ENCODE peak calls at places on chromosomes 11 and 22, in four cellular contexts. U is GM23248, K is heart right ventricle, W is uterus. G is an unnamed sample.

GRCh38 chr22:45584121-45584570 is 81.5 kb downstream of the FBLN1 start:
- DNase-seq in U (peak; percentile 53), K (no peak), W (no peak), G (no peak)

GRCh38 chr11:62910141-62910882 is 10.9 kb downstream of the CHRM1 start:
- DNase-seq in K (no peak), W (no peak), U (no peak), G (no peak)

GRCh38 chr11:65849366-65849765 is 8.6 kb downstream of the CFL1 start:
- DNase-seq in W (no peak), K (no peak), U (no peak), G (no peak)

GRCh38 chr11:17803751-17804334 is 69.3 kb downstream of the KCNC1 start:
- DNase-seq in K (no peak), W (no peak), U (no peak), G (no peak)

GRCh38 chr11:32427616-32427934 is 7.8 kb downstream of the WT1 start:
- DNase-seq in U (no peak), K (no peak), W (no peak), G (no peak)

GRCh38 chr11:16805942-16806341 is 67.5 kb downstream of the C11orf58 start:
- DNase-seq in W (no peak), U (peak; percentile 29), K (no peak), G (no peak)

GRCh38 chr11:36463781-36464180 is 46.3 kb downstream of the TRAF6 start:
- DNase-seq in W (no peak), K (no peak), U (no peak), G (no peak)

GRCh38 chr11:112847568-112847967 is 113.7 kb upstream of the NCAM1 start:
- DNase-seq in W (no peak), K (no peak), U (no peak), G (no peak)

GRCh38 chr22:36538529-36538928 is 9.6 kb upstream of the EIF3D start:
- DNase-seq in W (no peak), K (no peak), U (no peak), G (no peak)

GRCh38 chr11:2930705-2931415 is 1.6 kb upstream of the PHLDA2 start:
- DNase-seq in U (peak; percentile 48), W (no peak), K (peak; percentile 44), G (peak; percentile 75)

GRCh38 chr22:32562396-32562795 is 87.8 kb downstream of the FBXO7 start:
- DNase-seq in U (peak; percentile 38), K (peak; percentile 28), W (no peak), G (no peak)

GRCh38 chr11:100593321-100593720 is 93.8 kb upstream of the ARHGAP42 start:
- DNase-seq in K (no peak), W (no peak), U (no peak), G (no peak)

GRCh38 chr22:45603631-45604030 is 68.0 kb upstream of the ATXN10 start:
- DNase-seq in K (no peak), U (peak; percentile 28), W (no peak), G (no peak)

GRCh38 chr22:31039393-31039792 is 41.7 kb upstream of the SMTN start:
- DNase-seq in U (peak; percentile 87), W (peak; percentile 78), K (peak; percentile 47), G (no peak)

GRCh38 chr11:7098235-7098832 is 9.5 kb downstream of the RBMXL2 start:
- DNase-seq in W (no peak), K (no peak), U (peak; percentile 64), G (no peak)

GRCh38 chr22:43697894-43698293 is 114.2 kb downstream of the EFCAB6 start:
- DNase-seq in W (no peak), K (no peak), U (no peak), G (no peak)

GRCh38 chr22:33803371-33803770 is 116.9 kb downstream of the LARGE1 start:
- DNase-seq in K (no peak), W (peak; percentile 65), U (peak; percentile 98), G (no peak)

GRCh38 chr11:69292221-69292648 is 1.7 kb upstream of the MYEOV start:
- DNase-seq in U (peak; percentile 33), W (no peak), K (no peak), G (peak; percentile 52)

GRCh38 chr22:19393704-19394103 is 37.8 kb downstream of the HIRA start:
- DNase-seq in K (no peak), W (no peak), U (no peak), G (no peak)

GRCh38 chr22:44521326-44521725 is 23.3 kb upstream of the RTL6 start:
- DNase-seq in U (no peak), W (no peak), K (no peak), G (no peak)

GRCh38 chr11:26021026-26021425 is 310.9 kb upstream of the ANO3 start:
- DNase-seq in W (no peak), K (no peak), U (no peak), G (no peak)

GRCh38 chr11:120660024-120660565 is 148.5 kb downstream of the GRIK4 start:
- DNase-seq in K (no peak), U (peak; percentile 62), W (no peak), G (peak; percentile 81)

GRCh38 chr11:429931-430456 is 11.8 kb downstream of the ANO9 start:
- DNase-seq in W (no peak), U (no peak), K (no peak), G (no peak)

GRCh38 chr11:93541884-93542752 is 1.1 kb downstream of the SMCO4 start:
- DNase-seq in W (peak; percentile 51), U (peak; percentile 75), K (peak; percentile 45), G (peak; percentile 6)

GRCh38 chr22:45834241-45834640 is 142.7 kb downstream of the WNT7B start:
- DNase-seq in W (no peak), K (no peak), U (no peak), G (no peak)

GRCh38 chr11:62921573-62922188 is 518 bp upstream of the CHRM1 start:
- DNase-seq in U (peak; percentile 78), K (no peak), W (no peak), G (no peak)

GRCh38 chr22:41598081-41598480 is 8.4 kb upstream of the PMM1 start:
- DNase-seq in W (no peak), U (peak; percentile 91), K (no peak), G (no peak)

GRCh38 chr11:15127341-15127740 is 12.6 kb downstream of the INSC start:
- DNase-seq in U (peak; percentile 91), K (no peak), W (no peak), G (no peak)

DNA sequence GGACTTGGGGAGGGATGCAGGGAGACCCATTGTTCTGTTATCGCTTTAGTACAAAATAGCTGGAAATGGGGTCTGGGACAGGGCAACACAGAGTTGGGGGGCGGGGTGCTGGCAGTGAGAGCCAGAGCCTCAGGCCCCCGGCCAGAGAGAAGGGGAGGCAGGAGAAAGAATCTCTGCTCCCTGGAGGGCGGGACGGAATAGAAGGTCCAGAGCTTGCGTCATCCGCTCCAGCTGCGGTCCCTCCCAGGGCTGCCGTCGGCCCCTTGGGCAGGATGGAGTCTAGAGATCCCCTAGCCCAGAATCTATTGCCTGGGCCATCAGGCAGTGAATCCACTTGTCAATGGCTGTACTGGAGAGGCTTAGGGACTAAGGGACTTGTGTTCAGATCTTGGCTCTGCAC is 5.0 kb downstream of the TP53I11 start:
- DNase-seq in W (no peak), K (peak; percentile 82), U (no peak), G (no peak)
- H3K4me1 ChIP-seq in W (no peaks in the 10 kb centered on the region), K (peaks cover 73% of the 10 kb centered on the region), U (no peaks in the 10 kb centered on the region), G (no peaks in the 10 kb centered on the region)

DNA sequence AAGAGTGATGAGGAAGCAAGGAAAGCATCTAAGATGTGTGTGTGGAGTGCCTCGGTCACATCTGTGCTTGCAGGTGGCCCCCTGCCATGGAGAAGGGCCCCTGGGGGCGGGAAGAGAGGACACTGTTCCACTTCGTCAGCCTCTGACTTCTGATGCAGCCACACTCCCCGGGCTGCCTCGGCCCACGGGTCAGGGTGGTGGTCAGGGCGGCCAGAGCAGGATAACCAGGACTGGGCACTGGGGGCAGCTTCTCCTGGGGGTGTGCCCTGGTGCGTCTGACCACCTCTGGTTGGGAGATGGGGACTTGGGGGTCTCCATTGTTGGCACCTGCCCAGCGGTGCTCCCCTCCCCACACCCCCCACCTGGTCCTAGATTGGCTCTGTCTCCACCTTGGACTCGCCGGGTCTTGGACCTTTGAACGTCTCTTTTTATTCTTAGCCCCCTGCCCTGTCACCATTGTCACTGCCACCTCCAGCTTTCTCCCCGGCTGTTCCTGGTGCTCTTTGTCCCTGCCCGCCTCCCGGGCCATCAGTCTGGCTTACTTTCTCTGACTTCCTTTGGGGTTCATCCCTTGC is 114.4 kb downstream of the KIAA1671 start:
- DNase-seq in W (no peak), K (no peak), U (no peak), G (no peak)
- H3K4me1 ChIP-seq in W (no peaks in the 10 kb centered on the region), K (peaks cover 24% of the 10 kb centered on the region), U (no peaks in the 10 kb centered on the region), G (no peaks in the 10 kb centered on the region)

DNA sequence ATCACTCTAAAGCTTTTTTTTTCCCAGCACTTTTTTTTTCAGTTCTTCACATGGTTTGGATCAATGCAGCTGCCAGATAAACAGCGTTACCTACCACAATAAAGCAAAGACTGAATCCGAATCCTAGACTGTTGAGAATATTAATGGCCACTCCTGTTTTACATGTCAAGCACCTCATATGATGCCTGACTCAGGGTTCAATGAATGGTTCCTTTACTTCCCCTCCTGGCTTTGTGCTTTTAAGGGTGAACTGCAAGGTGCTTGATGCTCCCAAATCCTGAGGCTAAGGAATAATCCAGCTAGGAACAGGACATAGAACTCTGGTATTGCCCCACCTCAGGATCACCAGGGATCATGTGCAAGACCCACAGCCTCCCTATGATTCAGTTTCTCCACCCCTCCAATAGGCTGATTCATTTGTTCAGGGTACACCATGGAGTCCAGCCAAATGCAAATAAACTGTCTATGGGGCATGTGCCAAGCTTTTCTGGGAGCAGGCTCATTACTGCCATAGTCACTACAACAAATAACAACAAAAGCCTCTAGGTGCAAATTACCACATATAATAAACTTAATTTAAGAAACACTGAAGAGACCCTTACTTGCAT is 104.3 kb downstream of the GAB2 start:
- DNase-seq in U (peak; percentile 86), W (peak; percentile 32), K (no peak), G (no peak)
- H3K4me1 ChIP-seq in U (peaks cover 14% of the 10 kb centered on the region), W (peaks cover 6% of the 10 kb centered on the region), K (peaks cover 67% of the 10 kb centered on the region), G (peaks cover 3% of the 10 kb centered on the region)

GRCh38 chr11:122711362-122711761 is 55.8 kb downstream of the UBASH3B start:
- DNase-seq in U (no peak), W (no peak), K (no peak), G (no peak)
- H3K4me1 ChIP-seq in U (peaks cover 54% of the 10 kb centered on the region), W (no peaks in the 10 kb centered on the region), K (peaks cover 58% of the 10 kb centered on the region), G (no peaks in the 10 kb centered on the region)

GRCh38 chr11:19931768-19932369 is 219.2 kb downstream of the NAV2 start:
- DNase-seq in K (no peak), W (no peak), U (no peak), G (no peak)

GRCh38 chr11:19931141-19931767 is 218.6 kb downstream of the NAV2 start:
- DNase-seq in U (peak; percentile 79), K (no peak), W (peak; percentile 67), G (no peak)

GRCh38 chr11:19933132-19933735 is 220.6 kb downstream of the NAV2 start:
- DNase-seq in K (no peak), U (no peak), W (no peak), G (no peak)

GRCh38 chr11:19929147-19929546 is 216.5 kb downstream of the NAV2 start:
- DNase-seq in K (no peak), W (no peak), U (peak; percentile 25), G (no peak)

GRCh38 chr11:19929655-19930054 is 217.0 kb downstream of the NAV2 start:
- DNase-seq in K (no peak), W (no peak), U (peak; percentile 73), G (no peak)
- H3K4me1 ChIP-seq in K (peaks cover 5% of the 10 kb centered on the region), W (no peaks in the 10 kb centered on the region), U (peaks cover 43% of the 10 kb centered on the region), G (no peaks in the 10 kb centered on the region)

GRCh38 chr11:77126861-77127673 is 979 bp upstream of the MYO7A start:
- DNase-seq in K (peak; percentile 35), W (peak; percentile 33), U (peak; percentile 76), G (peak; percentile 17)

GRCh38 chr11:77124488-77124887 is 3.6 kb upstream of the MYO7A start:
- DNase-seq in K (no peak), W (no peak), U (no peak), G (no peak)

GRCh38 chr11:77125191-77125590 is 2.9 kb upstream of the MYO7A start:
- DNase-seq in K (no peak), W (no peak), U (no peak), G (no peak)

GRCh38 chr11:77126156-77126775 is 1.8 kb upstream of the MYO7A start:
- DNase-seq in W (no peak), U (no peak), K (no peak), G (no peak)

GRCh38 chr11:77125695-77126094 is 2.4 kb upstream of the MYO7A start:
- DNase-seq in K (no peak), W (no peak), U (no peak), G (no peak)
- H3K4me1 ChIP-seq in K (peaks cover 16% of the 10 kb centered on the region), W (no peaks in the 10 kb centered on the region), U (peaks cover 4% of the 10 kb centered on the region), G (peaks cover 6% of the 10 kb centered on the region)